ENCODE peak calls at places on chromosomes 6 and 20, in ten cellular contexts. W, H, K, L, X, N, Y, Q, J and O are unnamed samples. For H3K4me1, the result is how much of the 10 kb centered on the place peaks cover.

GRCh38 chr6:133630651-133631050 is 258.3 kb upstream of the TCF21 start:
- DNase-seq in W (no peak), H (no peak), K (no peak), L (no peak), X (no peak), N (no peak), Y (no peak), Q (no peak), J (peak), O (no peak)

GRCh38 chr20:21173496-21174025 is 47.7 kb downstream of the KIZ start:
- DNase-seq in W (no peak), H (no peak), K (no peak), L (no peak), X (no peak), N (no peak), Y (no peak), Q (no peak), J (peak), O (no peak)

GRCh38 chr6:10838794-10839333 is 525 bp upstream of the MAK start:
- DNase-seq in W (no peak), H (no peak), K (no peak), L (no peak), X (no peak), N (no peak), Y (no peak), Q (no peak), J (no peak), O (no peak)

GRCh38 chr6:82442320-82442719 is 78.7 kb downstream of the TPBG start:
- DNase-seq in W (no peak), H (no peak), K (no peak), L (no peak), X (no peak), N (no peak), Y (no peak), Q (no peak), J (no peak), O (no peak)

GRCh38 chr6:31203345-31203979 is 33.0 kb upstream of the POU5F1 start:
- DNase-seq in W (no peak), H (peak), K (no peak), L (peak), X (no peak), N (no peak), Y (no peak), Q (no peak), J (peak), O (no peak)

GRCh38 chr6:21342496-21342895 is 251.1 kb upstream of the SOX4 start:
- DNase-seq in W (no peak), H (no peak), K (no peak), L (no peak), X (no peak), N (no peak), Y (no peak), Q (no peak), J (no peak), O (no peak)

GRCh38 chr20:59948828-59949720 is 8.9 kb downstream of the FAM217B start:
- DNase-seq in W (no peak), H (peak), K (peak), L (peak), X (no peak), N (no peak), Y (no peak), Q (no peak), J (peak), O (no peak)

GRCh38 chr20:44706371-44707258 is 8.6 kb upstream of the CCN5 start:
- DNase-seq in W (no peak), H (peak), K (no peak), L (no peak), X (no peak), N (peak), Y (peak), Q (no peak), J (peak), O (no peak)

GRCh38 chr6:7454696-7455095 is 65.1 kb downstream of the RIOK1 start:
- DNase-seq in W (no peak), H (no peak), K (no peak), L (no peak), X (no peak), N (no peak), Y (no peak), Q (no peak), J (no peak), O (no peak)

GRCh38 chr20:53186630-53187029 is 214.5 kb downstream of the TSHZ2 start:
- DNase-seq in W (no peak), H (no peak), K (no peak), L (no peak), X (no peak), N (no peak), Y (no peak), Q (no peak), J (peak), O (no peak)

GRCh38 chr6:20404641-20405032 is 3.0 kb downstream of the E2F3 start:
- DNase-seq in W (peak), H (peak), K (peak), L (peak), X (peak), N (no peak), Y (peak), Q (peak), J (peak), O (no peak)

GRCh38 chr6:170134077-170135040 is 156.5 kb downstream of the DLL1 start:
- DNase-seq in W (peak), H (no peak), K (no peak), L (no peak), X (no peak), N (no peak), Y (no peak), Q (peak), J (no peak), O (peak)

GRCh38 chr6:125678601-125679000 is 70.8 kb upstream of the HEY2 start:
- DNase-seq in W (no peak), H (no peak), K (no peak), L (no peak), X (no peak), N (no peak), Y (no peak), Q (no peak), J (no peak), O (no peak)

GRCh38 chr6:125670586-125670985 is 78.8 kb upstream of the HEY2 start:
- DNase-seq in W (no peak), H (no peak), K (no peak), L (no peak), X (no peak), N (no peak), Y (no peak), Q (peak), J (no peak), O (no peak)

GRCh38 chr6:125671323-125671722 is 78.1 kb upstream of the HEY2 start:
- DNase-seq in W (no peak), H (no peak), K (no peak), L (no peak), X (no peak), N (no peak), Y (no peak), Q (no peak), J (no peak), O (no peak)

GRCh38 chr6:125679128-125679527 is 70.3 kb upstream of the HEY2 start:
- DNase-seq in W (no peak), H (no peak), K (no peak), L (no peak), X (no peak), N (no peak), Y (no peak), Q (no peak), J (no peak), O (no peak)

GRCh38 chr6:125674230-125674629 is 75.2 kb upstream of the HEY2 start:
- DNase-seq in W (no peak), H (no peak), K (no peak), L (no peak), X (no peak), N (no peak), Y (no peak), Q (no peak), J (no peak), O (no peak)
- TF ChIP-seq CTCF in W (no peak), H (no peak), K (no peak), L (no peak), X (no peak), N (no peak), Y (no peak), Q (no peak), J (no peak), O (no peak)

GRCh38 chr20:62064788-62065668 is 653 bp downstream of the TAF4 start:
- DNase-seq in W (peak), H (no peak), K (no peak), L (peak), X (peak), N (peak), Y (no peak), Q (no peak), J (no peak), O (no peak)

GRCh38 chr20:62065669-62066338 is at the start of gene TAF4:
- DNase-seq in W (peak), H (peak), K (peak), L (peak), X (peak), N (peak), Y (peak), Q (peak), J (peak), O (peak)

GRCh38 chr20:62067547-62068260 is 2.0 kb upstream of the TAF4 start:
- DNase-seq in W (peak), H (no peak), K (no peak), L (no peak), X (no peak), N (no peak), Y (no peak), Q (no peak), J (no peak), O (no peak)

GRCh38 chr20:62066339-62066982 is 780 bp upstream of the TAF4 start:
- DNase-seq in W (peak), H (peak), K (peak), L (peak), X (peak), N (peak), Y (no peak), Q (peak), J (peak), O (peak)

GRCh38 chr20:62066983-62067433 is 1.3 kb upstream of the TAF4 start:
- DNase-seq in W (peak), H (no peak), K (no peak), L (no peak), X (no peak), N (no peak), Y (peak), Q (peak), J (no peak), O (no peak)
- H3K4me3 ChIP-seq in W (peak), H (peak), K (peak), L (peak), X (peak), N (peak), Y (peak), Q (peak), J (peak), O (peak)

DNA sequence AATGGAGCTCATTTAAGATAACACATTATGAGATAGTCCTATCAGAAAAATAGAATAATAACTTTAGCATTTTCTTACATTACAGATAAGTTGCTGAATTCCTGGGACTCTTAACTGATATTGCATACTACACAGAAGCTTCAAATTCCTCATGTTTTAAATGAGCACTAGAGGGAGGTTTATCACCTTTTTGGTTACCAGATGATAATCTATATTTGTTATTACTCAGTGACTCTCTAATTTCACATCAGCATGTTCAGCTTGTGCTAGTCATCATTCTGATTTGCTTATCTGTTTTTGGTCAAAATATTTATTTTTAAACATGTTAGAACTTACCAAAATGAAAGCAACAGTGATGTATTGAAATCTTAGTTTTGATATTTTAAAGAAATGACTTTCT is 20.5 kb upstream of the GJA10 start:
- DNase-seq in W (no peak), H (no peak), K (no peak), L (no peak), X (no peak), N (no peak), Y (no peak), Q (no peak), J (no peak), O (no peak)
- H3K4me1 ChIP-seq in W (under half), H (under half), K (under half), L (under half), X (under half), N (under half), Y (under half), Q (under half), J (under half), O (under half)

GRCh38 chr20:38315290-38315966 is 11.5 kb downstream of the BPI start:
- DNase-seq in W (no peak), H (no peak), K (no peak), L (no peak), X (no peak), N (no peak), Y (no peak), Q (no peak), J (peak), O (no peak)
- TF ChIP-seq CTCF in W (no peak), H (no peak), K (no peak), L (no peak), X (no peak), N (no peak), Y (no peak), Q (peak), J (peak), O (no peak)

DNA sequence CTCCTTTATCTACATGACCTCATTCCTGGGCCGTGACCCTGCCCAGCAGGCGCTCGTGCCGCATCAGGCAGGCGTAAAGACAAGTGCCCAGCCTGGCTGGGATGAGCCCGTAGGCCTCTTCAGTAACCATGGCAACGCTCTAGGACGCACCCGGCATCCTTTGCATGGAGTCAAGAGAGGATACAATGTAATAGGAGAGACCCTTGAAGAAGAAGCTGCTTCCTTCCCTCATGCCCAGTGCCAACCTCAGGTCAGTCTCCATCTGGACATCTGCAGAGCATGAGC is 5.0 kb upstream of the LSM14B start:
- DNase-seq in W (no peak), H (no peak), K (no peak), L (no peak), X (no peak), N (no peak), Y (no peak), Q (no peak), J (no peak), O (no peak)
- H3K4me3 ChIP-seq in W (no peak), H (no peak), K (no peak), L (no peak), X (no peak), N (no peak), Y (no peak), Q (no peak), J (no peak), O (no peak)

GRCh38 chr20:34014878-34015277 is 21.2 kb downstream of the RALY start:
- DNase-seq in W (no peak), H (no peak), K (no peak), L (no peak), X (no peak), N (no peak), Y (no peak), Q (no peak), J (no peak), O (no peak)
- H3K4me1 ChIP-seq in W (half or more), H (under half), K (under half), L (half or more), X (under half), N (half or more), Y (under half), Q (under half), J (under half), O (under half)

DNA sequence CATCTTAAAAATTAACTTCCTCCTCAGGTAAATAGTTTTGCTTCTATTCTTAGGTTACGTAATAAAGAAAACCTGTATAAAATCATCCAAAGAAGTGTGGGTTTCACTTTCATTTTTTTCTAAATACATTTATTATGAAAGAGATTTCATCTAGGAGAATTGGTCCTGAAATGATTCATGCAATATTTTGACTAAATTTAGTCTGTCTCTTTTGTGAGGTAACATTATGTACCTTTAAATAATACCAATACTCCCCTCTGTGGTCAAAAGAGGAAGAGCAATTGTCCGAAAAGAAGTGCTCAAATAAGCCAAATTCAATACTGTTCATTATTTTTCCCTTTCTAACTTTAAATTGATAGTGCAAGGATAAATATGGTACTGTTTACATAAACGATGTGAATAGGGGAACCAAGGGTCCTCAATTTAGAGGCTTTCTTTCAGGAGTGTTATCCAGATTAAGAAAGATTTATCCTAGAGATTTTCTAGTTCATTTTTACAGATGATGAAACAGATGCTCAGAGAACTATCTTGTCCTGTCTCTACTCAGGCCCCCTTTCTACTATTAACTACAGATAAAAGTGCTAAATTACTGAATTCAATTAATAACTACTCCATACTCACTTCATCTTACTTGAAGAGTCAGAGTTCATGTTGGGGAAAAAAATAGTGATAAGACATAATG is 26.2 kb downstream of the CYP39A1 start:
- DNase-seq in W (no peak), H (peak), K (peak), L (peak), X (no peak), N (no peak), Y (no peak), Q (no peak), J (no peak), O (no peak)
- TF ChIP-seq CTCF in W (peak), H (peak), K (no peak), L (peak), X (peak), N (peak), Y (peak), Q (peak), J (peak), O (peak)